ENCODE peak calls at places on chromosome 20, in six cellular contexts. Y is Calu3, L is ovary, P is endothelial cell, R is testis, D is AG09319. Z is an unnamed sample.

GRCh38 chr20:31693987-31694661 is 28.5 kb downstream of the BCL2L1 start:
- DNase-seq in R (no peak), D (no peak), L (no peak), Y (no peak), P (no peak), Z (no peak)

GRCh38 chr20:50805349-50805684 is 10.5 kb downstream of the BCAS4 start:
- DNase-seq in Y (no peak), P (no peak), R (no peak), L (no peak), D (no peak), Z (no peak)

GRCh38 chr20:3156811-3157619 is 2.6 kb downstream of the FASTKD5 start:
- DNase-seq in D (no peak), L (no peak), R (no peak), P (no peak), Y (no peak), Z (peak)

GRCh38 chr20:10532351-10532750 is 97.2 kb downstream of the SLX4IP start:
- DNase-seq in Y (no peak), D (no peak), R (no peak), P (no peak), L (no peak), Z (no peak)

GRCh38 chr20:17872920-17873319 is 95.7 kb downstream of the SNX5 start:
- DNase-seq in Y (no peak), R (no peak), D (no peak), P (no peak), L (peak), Z (no peak)

GRCh38 chr20:22763257-22763906 is 179.0 kb upstream of the FOXA2 start:
- DNase-seq in R (no peak), Y (no peak), D (no peak), P (no peak), L (no peak), Z (no peak)

GRCh38 chr20:47568019-47568418 is 66.3 kb downstream of the NCOA3 start:
- DNase-seq in P (no peak), Y (peak), R (no peak), L (no peak), D (peak), Z (no peak)

GRCh38 chr20:24950128-24950835 is 1.2 kb downstream of the CST7 start:
- DNase-seq in L (no peak), P (no peak), R (no peak), D (no peak), Y (no peak), Z (peak)

GRCh38 chr20:63394069-63394468 is 32.9 kb upstream of the CHRNA4 start:
- DNase-seq in D (no peak), L (no peak), P (no peak), R (no peak), Y (no peak), Z (no peak)

GRCh38 chr20:63065911-63066310 is 59.1 kb upstream of the BHLHE23 start:
- DNase-seq in P (no peak), D (no peak), L (no peak), R (no peak), Y (no peak), Z (no peak)

GRCh38 chr20:33561981-33562601 is 72.2 kb downstream of the CBFA2T2 start:
- DNase-seq in Y (peak), R (peak), P (no peak), D (peak), L (peak), Z (no peak)

GRCh38 chr20:13261460-13262301 is 40.6 kb downstream of the ISM1 start:
- DNase-seq in R (peak), Y (peak), P (peak), L (no peak), D (no peak), Z (peak)

GRCh38 chr20:34365765-34366213 is 2.7 kb downstream of the ITCH start:
- DNase-seq in R (no peak), L (no peak), Y (no peak), P (no peak), D (no peak), Z (peak)

GRCh38 chr20:64268180-64268579 is 12.6 kb downstream of the PCMTD2 start:
- DNase-seq in Y (no peak), D (no peak), P (no peak), L (no peak), R (peak), Z (no peak)

GRCh38 chr20:16472045-16472872 is 101.0 kb downstream of the KIF16B start:
- DNase-seq in P (no peak), R (peak), Y (no peak), D (no peak), L (no peak), Z (no peak)

GRCh38 chr20:63139369-63139768 is 76.6 kb downstream of the YTHDF1 start:
- DNase-seq in D (no peak), L (no peak), Y (no peak), R (no peak), P (no peak), Z (no peak)

GRCh38 chr20:59604770-59605665 is 678 bp downstream of the PHACTR3 start:
- DNase-seq in R (no peak), Y (peak), D (no peak), P (peak), L (no peak), Z (no peak)

GRCh38 chr20:17503501-17504325 is 27.5 kb downstream of the BFSP1 start:
- DNase-seq in P (no peak), R (no peak), L (no peak), D (no peak), Y (no peak), Z (no peak)

GRCh38 chr20:391041-391711 is 10.6 kb downstream of the TRIB3 start:
- DNase-seq in L (no peak), D (no peak), R (no peak), P (no peak), Y (no peak), Z (no peak)

GRCh38 chr20:44702776-44703175 is 12.4 kb upstream of the CCN5 start:
- DNase-seq in R (peak), D (peak), L (peak), P (no peak), Y (no peak), Z (peak)

GRCh38 chr20:14127831-14128230 is 132.5 kb downstream of the MACROD2 start:
- DNase-seq in P (no peak), L (no peak), R (no peak), D (no peak), Y (no peak), Z (no peak)

GRCh38 chr20:53809242-53809641 is 215.6 kb upstream of the ZNF217 start:
- DNase-seq in D (no peak), R (no peak), L (no peak), P (no peak), Y (no peak), Z (no peak)

GRCh38 chr20:5073154-5074049 is 46.4 kb downstream of the PCNA start:
- DNase-seq in P (no peak), R (peak), Y (peak), D (peak), L (peak), Z (no peak)

GRCh38 chr20:10179574-10180298 is 38.9 kb upstream of the SNAP25 start:
- DNase-seq in L (peak), P (peak), D (no peak), R (peak), Y (no peak), Z (no peak)

GRCh38 chr20:3777381-3777725 is 3.9 kb downstream of the SPEF1 start:
- DNase-seq in P (no peak), D (no peak), L (no peak), Y (no peak), R (no peak), Z (no peak)

GRCh38 chr20:62764156-62764935 is 31.9 kb upstream of the MRGBP start:
- DNase-seq in R (no peak), P (no peak), Y (no peak), L (no peak), D (no peak), Z (no peak)

GRCh38 chr20:44247676-44248419 is 740 bp downstream of the GDAP1L1 start:
- DNase-seq in R (peak), P (peak), Y (peak), L (peak), D (no peak), Z (peak)

GRCh38 chr20:15703171-15703911 is 869.9 kb downstream of the KIF16B start:
- DNase-seq in D (no peak), Y (peak), R (no peak), P (no peak), L (no peak), Z (no peak)

GRCh38 chr20:58131581-58132142 is 96.8 kb downstream of the ANKRD60 start:
- DNase-seq in P (no peak), R (no peak), D (no peak), L (no peak), Y (peak), Z (no peak)

GRCh38 chr20:19885576-19885956 is 127.5 kb downstream of the RIN2 start:
- DNase-seq in L (no peak), P (no peak), Y (no peak), D (no peak), R (no peak), Z (no peak)

GRCh38 chr20:19885981-19886665 is 128.1 kb downstream of the RIN2 start:
- DNase-seq in P (peak), D (no peak), L (peak), R (no peak), Y (peak), Z (no peak)

GRCh38 chr20:19887566-19888268 is 129.4 kb upstream of the NAA20 start:
- DNase-seq in Y (no peak), P (no peak), D (no peak), R (no peak), L (no peak), Z (no peak)

GRCh38 chr20:19888269-19888669 is 128.9 kb upstream of the NAA20 start:
- DNase-seq in R (no peak), D (no peak), L (no peak), P (no peak), Y (no peak), Z (no peak)

GRCh38 chr20:19886666-19887288 is 128.7 kb downstream of the RIN2 start:
- DNase-seq in P (no peak), L (no peak), D (no peak), Y (no peak), R (no peak), Z (no peak)
- TF ChIP-seq CTCF in P (no peak), L (no peak), D (peak), Y (no peak), R (no peak), Z (no peak)

GRCh38 chr20:9172908-9173307 is 104.0 kb downstream of the PLCB4 start:
- DNase-seq in P (no peak), Y (no peak), D (no peak), L (no peak), R (peak), Z (no peak)
- TF ChIP-seq CTCF in P (no peak), Y (no peak), D (peak), L (no peak), R (peak), Z (no peak)

GRCh38 chr20:49245921-49246740 is 26.9 kb downstream of the DDX27 start:
- DNase-seq in L (no peak), D (peak), R (no peak), P (peak), Y (peak), Z (peak)
- TF ChIP-seq CTCF in L (no peak), D (peak), R (peak), P (peak), Y (peak), Z (peak)

DNA sequence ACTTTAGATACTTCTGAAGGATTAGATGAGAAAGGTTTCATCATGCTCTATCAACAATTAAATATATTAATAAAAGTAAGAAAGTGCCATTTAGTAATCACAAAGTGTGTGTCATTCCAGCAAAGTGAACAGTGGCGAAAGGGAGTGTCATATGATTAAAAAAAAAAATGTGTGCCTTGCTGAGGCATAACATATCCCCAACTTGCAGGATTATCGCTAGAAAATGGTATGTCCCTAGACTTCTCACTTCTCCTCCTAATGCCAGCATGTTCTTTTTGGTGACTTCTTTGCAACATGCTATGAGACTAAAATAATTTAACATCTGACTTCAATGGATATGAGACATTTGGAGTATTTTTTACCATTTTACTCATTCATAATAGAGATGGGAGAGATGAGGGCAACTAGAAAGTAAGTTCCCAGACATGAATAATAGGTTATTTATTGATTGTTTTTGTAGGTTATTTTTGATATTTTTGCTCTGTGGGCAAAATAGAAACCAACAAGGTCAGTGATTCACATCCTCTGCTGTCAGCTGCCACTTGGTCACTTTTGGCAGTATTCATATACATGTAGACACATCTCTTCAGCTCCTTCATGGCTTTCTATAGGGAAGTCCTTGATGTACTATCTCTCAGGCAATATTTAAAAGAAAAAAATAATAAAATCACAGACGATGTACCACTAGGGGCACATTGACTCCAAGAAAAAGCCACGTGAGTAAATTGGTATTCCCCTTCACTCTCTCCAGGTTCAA is 370.1 kb downstream of the BMP2 start:
- DNase-seq in Y (no peak), L (no peak), P (no peak), R (no peak), D (no peak), Z (no peak)
- TF ChIP-seq CTCF in Y (no peak), L (no peak), P (no peak), R (no peak), D (no peak), Z (no peak)

GRCh38 chr20:57083072-57083471 is 183.4 kb downstream of the BMP7 start:
- DNase-seq in Y (no peak), D (no peak), P (no peak), L (no peak), R (no peak), Z (no peak)

GRCh38 chr20:57082546-57082945 is 183.9 kb downstream of the BMP7 start:
- DNase-seq in P (no peak), D (no peak), L (no peak), Y (no peak), R (no peak), Z (no peak)

GRCh38 chr20:57078101-57078500 is 188.3 kb downstream of the BMP7 start:
- DNase-seq in D (no peak), R (no peak), Y (no peak), L (no peak), P (no peak), Z (no peak)

GRCh38 chr20:57079016-57080005 is 187.1 kb downstream of the BMP7 start:
- DNase-seq in R (no peak), L (no peak), D (no peak), P (no peak), Y (no peak), Z (no peak)

GRCh38 chr20:57080796-57081195 is 185.6 kb downstream of the BMP7 start:
- DNase-seq in D (no peak), L (no peak), Y (no peak), R (peak), P (no peak), Z (no peak)
- TF ChIP-seq CTCF in D (peak), L (no peak), Y (no peak), R (no peak), P (no peak), Z (no peak)

GRCh38 chr20:51812861-51813260 is 10.5 kb upstream of the SALL4 start:
- DNase-seq in P (no peak), Y (no peak), D (no peak), R (no peak), L (no peak), Z (no peak)
- TF ChIP-seq CTCF in P (no peak), Y (no peak), D (no peak), R (no peak), L (no peak), Z (no peak)

GRCh38 chr20:41191562-41192500 is 54.5 kb downstream of the PLCG1 start:
- DNase-seq in L (no peak), R (no peak), P (no peak), Y (no peak), D (no peak), Z (no peak)
- TF ChIP-seq CTCF in L (no peak), R (no peak), P (no peak), Y (no peak), D (no peak), Z (no peak)

GRCh38 chr20:21322083-21322710 is 19.1 kb downstream of the XRN2 start:
- DNase-seq in L (no peak), Y (no peak), D (no peak), R (no peak), P (no peak), Z (no peak)
- TF ChIP-seq CTCF in L (no peak), Y (no peak), D (no peak), R (no peak), P (no peak), Z (no peak)